ENCODE peak calls at places on chromosome 1, in ten cellular contexts. A is HS-5; Q is midbrain; M is Ammon's horn; D is MM.1S; E is adrenal gland; H is activated T-cell treated with anti-CD3 and anti-CD28 coated beads, Interleukin-2, amount 50 U/mL, for 4 hours; T is activated CD8-positive, alpha-beta T cell treated with anti-CD3 and anti-CD28 coated beads, Interleukin-2, amount 10 ng/mL, durations not matched to agents 7 days and 5 days; K is neural crest cell; O is AG04450. W is an unnamed sample.

GRCh38 chr1:156214024-156214748 is 1.4 kb downstream of the PMF1 start:
- DNase-seq in T (no peak), E (no peak), D (no peak), K (no peak), O (no peak), H (no peak), A (no peak), M (no peak), Q (no peak), W (no peak)

GRCh38 chr1:208101661-208102431 is 142.3 kb downstream of the PLXNA2 start:
- DNase-seq in Q (peak), K (peak), T (no peak), M (peak), O (no peak), A (no peak), D (no peak), E (no peak), H (no peak), W (no peak)

GRCh38 chr1:41804176-41804575 is 114.5 kb downstream of the HIVEP3 start:
- DNase-seq in Q (no peak), E (no peak), A (no peak), H (peak), M (no peak), O (no peak), T (peak), K (no peak), D (peak), W (no peak)

GRCh38 chr1:107991371-107992066 is 26.5 kb upstream of the VAV3 start:
- DNase-seq in O (no peak), D (no peak), H (no peak), E (no peak), Q (no peak), A (peak), K (no peak), M (peak), T (no peak), W (no peak)

GRCh38 chr1:211343607-211344334 is 17.1 kb downstream of the TRAF5 start:
- DNase-seq in E (no peak), K (no peak), D (no peak), O (no peak), T (no peak), Q (no peak), A (no peak), M (no peak), H (no peak), W (no peak)

GRCh38 chr1:226444901-226445300 is 37.0 kb upstream of the PARP1 start:
- DNase-seq in K (no peak), T (peak), A (no peak), Q (no peak), E (no peak), M (no peak), D (peak), O (no peak), H (peak), W (no peak)

GRCh38 chr1:224719716-224720115 is 103.6 kb downstream of the CNIH3 start:
- DNase-seq in E (no peak), T (no peak), M (no peak), O (no peak), A (no peak), D (no peak), K (no peak), H (no peak), Q (no peak), W (no peak)

GRCh38 chr1:164780111-164780510 is 221.1 kb downstream of the PBX1 start:
- DNase-seq in E (no peak), M (no peak), O (no peak), H (no peak), K (no peak), D (no peak), A (no peak), T (no peak), Q (no peak), W (no peak)

GRCh38 chr1:57798499-57798898 is 374.6 kb upstream of the DAB1 start:
- DNase-seq in K (no peak), A (no peak), T (no peak), E (no peak), O (no peak), H (no peak), M (no peak), Q (no peak), D (no peak), W (no peak)

GRCh38 chr1:31487894-31488293 is 74.9 kb downstream of the SERINC2 start:
- DNase-seq in Q (no peak), O (no peak), D (no peak), T (no peak), M (no peak), E (no peak), A (no peak), H (no peak), K (no peak), W (no peak)

GRCh38 chr1:234725177-234726132 is 115.5 kb upstream of the IRF2BP2 start:
- DNase-seq in T (peak), O (no peak), D (no peak), E (peak), K (no peak), H (peak), Q (peak), M (no peak), A (no peak), W (no peak)

GRCh38 chr1:162666006-162666645 is 33.9 kb downstream of the DDR2 start:
- DNase-seq in A (no peak), K (no peak), H (no peak), D (no peak), M (no peak), T (no peak), O (no peak), Q (no peak), E (no peak), W (peak)

W was measured in D341Med.